ENCODE peak calls at places on chromosomes 12 and 14, in six cellular contexts. R is stomach, N is tibial nerve, L is upper lobe of left lung, G is A549, S is sigmoid colon. D is an unnamed sample.

GRCh38 chr12:115456946-115457689 is 773.1 kb upstream of the TBX3 start:
- DNase-seq in R (no peak), N (no peak), L (no peak), G (peak), S (no peak), D (no peak)

GRCh38 chr14:28751467-28752058 is 15.0 kb upstream of the FOXG1 start:
- DNase-seq in R (peak), N (no peak), L (no peak), G (peak), S (no peak), D (no peak)

GRCh38 chr12:87924149-87924548 is 105.1 kb downstream of the C12orf50 start:
- DNase-seq in R (no peak), N (no peak), L (no peak), G (no peak), S (no peak), D (no peak)

GRCh38 chr12:50057896-50058670 is 687 bp downstream of the ASIC1 start:
- DNase-seq in R (no peak), N (no peak), L (no peak), G (no peak), S (no peak), D (no peak)

GRCh38 chr12:4203772-4204376 is 69.7 kb upstream of the CCND2 start:
- DNase-seq in R (no peak), N (no peak), L (no peak), G (no peak), S (no peak), D (no peak)

GRCh38 chr12:124734224-124734788 is 129.4 kb downstream of the SCARB1 start:
- DNase-seq in R (no peak), N (peak), L (no peak), G (peak), S (no peak), D (no peak)

GRCh38 chr14:80446356-80446755 is 235.1 kb upstream of the DIO2 start:
- DNase-seq in R (no peak), N (no peak), L (no peak), G (no peak), S (no peak), D (no peak)

GRCh38 chr12:44000309-44000952 is 164.6 kb downstream of the TMEM117 start:
- DNase-seq in R (no peak), N (no peak), L (no peak), G (peak), S (no peak), D (no peak)

GRCh38 chr12:112842441-112842840 is 50.9 kb downstream of the RPH3A start:
- DNase-seq in R (no peak), N (no peak), L (no peak), G (no peak), S (no peak), D (no peak)

GRCh38 chr12:73892181-73892580 is 645.5 kb upstream of the ATXN7L3B start:
- DNase-seq in R (no peak), N (no peak), L (no peak), G (peak), S (no peak), D (no peak)

GRCh38 chr12:21149849-21150248 is 18.9 kb downstream of the SLCO1B1 start:
- DNase-seq in R (no peak), N (no peak), L (no peak), G (no peak), S (peak), D (no peak)

GRCh38 chr12:87676726-87677125 is 352.5 kb downstream of the C12orf50 start:
- DNase-seq in R (no peak), N (no peak), L (no peak), G (no peak), S (no peak), D (no peak)

GRCh38 chr14:104309657-104310369 is 171.4 kb downstream of the KIF26A start:
- DNase-seq in R (no peak), N (no peak), L (peak), G (no peak), S (peak), D (no peak)

GRCh38 chr14:103161054-103161397 is 37.8 kb downstream of the TNFAIP2 start:
- DNase-seq in R (no peak), N (no peak), L (no peak), G (no peak), S (no peak), D (no peak)

GRCh38 chr12:113040722-113041168 is 15.8 kb upstream of the DTX1 start:
- DNase-seq in R (peak), N (peak), L (no peak), G (peak), S (peak), D (peak)

GRCh38 chr12:94575645-94576393 is 74.5 kb downstream of the TMCC3 start:
- DNase-seq in R (no peak), N (no peak), L (no peak), G (no peak), S (no peak), D (no peak)

GRCh38 chr12:108576660-108577234 is 14.4 kb downstream of the ISCU start:
- DNase-seq in R (no peak), N (no peak), L (no peak), G (no peak), S (no peak), D (peak)

GRCh38 chr12:80979821-80980220 is 42.1 kb upstream of the LIN7A start:
- DNase-seq in R (no peak), N (no peak), L (no peak), G (no peak), S (no peak), D (peak)

GRCh38 chr12:43835656-43836454 is at the start of gene TMEM117:
- DNase-seq in R (peak), N (peak), L (peak), G (peak), S (peak), D (peak)

GRCh38 chr12:24069532-24070395 is 120.3 kb upstream of the SOX5 start:
- DNase-seq in R (no peak), N (no peak), L (no peak), G (no peak), S (no peak), D (peak)

GRCh38 chr12:11795910-11796459 is 146.5 kb downstream of the ETV6 start:
- DNase-seq in R (no peak), N (no peak), L (no peak), G (peak), S (no peak), D (no peak)
- TF ChIP-seq EP300 in R (no peak), N (no peak), L (no peak), G (no peak), S (no peak), D (no peak)

GRCh38 chr12:57533108-57533507 is 10.5 kb downstream of the MBD6 start:
- DNase-seq in R (no peak), N (no peak), L (no peak), G (no peak), S (no peak), D (no peak)
- TF ChIP-seq EP300 in R (no peak), N (no peak), L (no peak), G (no peak), S (no peak), D (no peak)

DNA sequence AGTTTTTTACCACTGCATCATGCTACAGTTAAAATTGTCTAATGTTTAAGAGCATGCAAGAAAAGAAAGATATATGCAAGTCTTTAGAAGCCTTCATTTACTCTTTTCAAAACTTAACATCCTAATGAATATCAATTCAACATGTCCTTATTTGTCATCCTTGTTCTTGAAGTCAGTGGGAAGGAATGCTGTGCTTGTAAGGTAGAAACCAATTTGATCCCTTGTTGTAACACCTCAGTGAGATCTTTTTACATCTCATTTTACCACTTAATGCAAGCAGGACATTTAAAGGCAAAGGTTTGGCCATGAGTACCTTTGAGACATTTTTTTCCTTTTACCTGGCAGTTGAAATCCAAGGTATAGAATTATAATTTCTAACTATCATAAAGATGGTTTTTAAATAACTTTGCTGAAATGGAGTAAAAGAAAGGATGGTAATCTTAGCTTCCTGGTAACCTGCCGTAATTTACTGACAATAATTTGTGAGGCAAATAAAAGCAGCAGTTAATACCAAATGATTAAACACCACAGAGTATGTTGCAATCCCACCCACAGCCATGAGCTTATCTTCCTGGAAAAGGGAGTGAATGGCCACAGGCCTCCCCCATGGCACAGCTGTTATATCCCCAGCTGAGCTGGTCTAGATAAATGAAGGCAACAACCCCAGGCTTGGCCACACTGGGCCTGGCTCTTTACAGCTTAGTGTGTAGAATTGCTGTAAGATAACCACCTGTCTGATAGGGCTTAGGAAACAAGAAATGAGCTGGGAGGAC is 33.2 kb upstream of the STRN3 start:
- DNase-seq in R (peak), N (peak), L (no peak), G (peak), S (no peak), D (peak)
- TF ChIP-seq EP300 in R (no peak), N (no peak), L (no peak), G (peak), S (no peak), D (no peak)

GRCh38 chr14:54354096-54354495 is 42.7 kb upstream of the CDKN3 start:
- DNase-seq in R (no peak), N (no peak), L (no peak), G (no peak), S (no peak), D (no peak)
- TF ChIP-seq EP300 in R (no peak), N (no peak), L (no peak), G (no peak), S (no peak), D (no peak)

DNA sequence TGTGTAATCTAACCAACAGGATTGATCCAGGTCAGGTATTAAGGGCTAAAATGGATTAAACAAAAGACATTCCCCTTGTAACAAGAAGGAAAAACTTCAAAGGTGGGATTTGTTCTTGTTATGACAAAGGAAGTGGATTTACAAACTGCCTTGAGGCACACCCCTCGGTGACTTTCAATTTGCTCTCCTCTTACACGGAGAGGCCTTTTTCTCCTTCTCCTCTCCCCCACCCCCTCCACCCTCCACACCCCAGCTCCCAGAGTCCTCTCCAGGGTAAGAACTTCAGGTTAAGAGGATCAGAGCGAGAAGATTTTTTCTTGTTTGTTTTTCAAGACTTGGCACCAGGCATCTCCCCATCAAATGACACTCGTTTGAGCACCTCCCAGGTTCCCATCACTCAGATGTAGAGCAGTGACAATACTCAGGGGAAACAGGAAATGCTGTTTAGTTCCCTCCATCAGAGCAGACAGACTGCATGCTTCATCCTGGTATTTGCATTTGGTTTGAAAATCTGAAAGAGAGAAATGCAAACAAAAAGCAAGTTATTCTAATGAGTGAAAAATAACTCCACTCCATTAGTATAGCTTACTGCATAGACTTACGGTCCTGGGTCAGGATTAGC is 77.6 kb upstream of the TMEM260 start:
- DNase-seq in R (no peak), N (no peak), L (no peak), G (no peak), S (no peak), D (no peak)
- TF ChIP-seq EP300 in R (no peak), N (no peak), L (no peak), G (no peak), S (no peak), D (no peak)

GRCh38 chr12:91588874-91589454 is 406.3 kb upstream of the DCN start:
- DNase-seq in R (no peak), N (no peak), L (no peak), G (no peak), S (no peak), D (no peak)
- TF ChIP-seq EP300 in R (no peak), N (no peak), L (no peak), G (no peak), S (no peak), D (no peak)

D was measured in transverse colon.